ENCODE peak calls at places on chromosome X, in nine cellular contexts. I, L, Y, A, Z, P, Q, M and X are unnamed samples.

GRCh38 chrX:128781506-128781905 is 729.3 kb upstream of the ACTRT1 start:
- DNase-seq in I (peak; percentile 2), L (no peak), Y (no peak), A (no peak), Z (no peak), P (no peak), Q (peak; percentile 60), M (peak; percentile 18), X (no peak)

GRCh38 chrX:21741869-21742701 is 15.8 kb downstream of the SMPX start:
- DNase-seq in I (no peak), L (no peak), Y (no peak), A (no peak), Z (no peak), P (peak; percentile 40), Q (no peak), M (no peak), X (no peak)

GRCh38 chrX:148035371-148035770 is 54.2 kb downstream of the FMR1NB start:
- DNase-seq in I (no peak), L (no peak), Y (no peak), A (no peak), Z (no peak), P (no peak), Q (no peak), M (no peak), X (no peak)

GRCh38 chrX:45697591-45697990 is 496.9 kb upstream of the DIPK2B start:
- DNase-seq in I (peak; percentile 77), L (no peak), Y (no peak), A (no peak), Z (no peak), P (peak; percentile 75), Q (peak; percentile 79), M (no peak), X (peak; percentile 8)

GRCh38 chrX:65673857-65674350 is 6.5 kb downstream of the MSN start:
- DNase-seq in I (no peak), L (no peak), Y (no peak), A (no peak), Z (no peak), P (no peak), Q (no peak), M (no peak), X (no peak)

GRCh38 chrX:94545722-94546121 is 871.7 kb downstream of the FAM133A start:
- DNase-seq in I (no peak), L (no peak), Y (no peak), A (no peak), Z (no peak), P (no peak), Q (no peak), M (no peak), X (no peak)

GRCh38 chrX:46820391-46821100 is 16.3 kb upstream of the RP2 start:
- DNase-seq in I (no peak), L (no peak), Y (no peak), A (no peak), Z (no peak), P (no peak), Q (no peak), M (no peak), X (no peak)

GRCh38 chrX:151711787-151712186 is 4.0 kb upstream of the FATE1 start:
- DNase-seq in I (no peak), L (no peak), Y (no peak), A (no peak), Z (no peak), P (no peak), Q (no peak), M (no peak), X (peak; percentile 57)

GRCh38 chrX:33188881-33189280 is 22.5 kb downstream of the DMD start:
- DNase-seq in I (no peak), L (no peak), Y (no peak), A (no peak), Z (no peak), P (no peak), Q (no peak), M (no peak), X (no peak)

GRCh38 chrX:139725720-139726119 is 17.8 kb upstream of the MCF2 start:
- DNase-seq in I (no peak), L (no peak), Y (no peak), A (no peak), Z (no peak), P (no peak), Q (no peak), M (no peak), X (no peak)

GRCh38 chrX:97705936-97706335 is 822.2 kb downstream of the RPA4 start:
- DNase-seq in I (no peak), L (no peak), Y (no peak), A (no peak), Z (no peak), P (no peak), Q (no peak), M (no peak), X (peak; percentile 36)

GRCh38 chrX:69285401-69285871 is 120.2 kb upstream of the PJA1 start:
- DNase-seq in I (peak; percentile 70), L (no peak), Y (no peak), A (no peak), Z (no peak), P (no peak), Q (peak; percentile 79), M (no peak), X (no peak)

GRCh38 chrX:134752558-134752957 is 94.3 kb upstream of the PLAC1 start:
- DNase-seq in I (no peak), L (no peak), Y (no peak), A (no peak), Z (no peak), P (no peak), Q (no peak), M (no peak), X (no peak)

GRCh38 chrX:41293269-41293668 is 40.7 kb upstream of the DDX3X start:
- DNase-seq in I (no peak), L (no peak), Y (no peak), A (no peak), Z (no peak), P (no peak), Q (no peak), M (no peak), X (no peak)

GRCh38 chrX:48468247-48468671 is 1.8 kb downstream of the SLC38A5 start:
- DNase-seq in I (no peak), L (peak; percentile 6), Y (no peak), A (no peak), Z (no peak), P (no peak), Q (peak; percentile 44), M (no peak), X (no peak)

GRCh38 chrX:48676893-48677270 is 6.7 kb upstream of the WAS start:
- DNase-seq in I (no peak), L (peak; percentile 14), Y (no peak), A (no peak), Z (no peak), P (no peak), Q (no peak), M (no peak), X (no peak)

GRCh38 chrX:72573158-72573511 is 492 bp upstream of the HDAC8 start:
- DNase-seq in I (no peak), L (no peak), Y (no peak), A (no peak), Z (no peak), P (no peak), Q (no peak), M (no peak), X (no peak)

DNA sequence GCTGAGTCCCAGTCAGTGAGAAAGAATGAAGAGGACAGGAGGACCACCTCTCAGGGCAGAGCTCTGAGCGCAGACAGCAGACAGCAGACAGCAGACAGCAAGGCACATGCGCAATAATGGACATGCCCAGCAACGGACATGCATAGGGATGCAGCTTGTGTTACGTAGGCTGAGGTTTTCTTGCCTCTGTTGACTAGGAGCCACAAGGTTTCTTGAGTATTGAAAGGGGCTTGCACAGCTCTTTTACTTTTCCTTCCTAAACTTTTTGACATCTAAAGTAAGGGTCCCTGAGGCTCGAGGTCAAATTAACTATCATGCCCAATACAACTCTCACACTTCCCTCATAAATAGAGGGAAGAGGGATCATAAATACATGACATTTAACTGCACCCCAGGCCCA is at the start of gene PAGE3:
- DNase-seq in I (no peak), L (no peak), Y (no peak), A (no peak), Z (no peak), P (no peak), Q (no peak), M (no peak), X (no peak)
- H3K4me3 ChIP-seq in I (no peak within 1 kb of the TSS), L (no peak within 1 kb of the TSS), Y (no peak within 1 kb of the TSS), A (no peak within 1 kb of the TSS), Z (no peak within 1 kb of the TSS), P (no peak within 1 kb of the TSS), Q (no peak within 1 kb of the TSS), M (no peak within 1 kb of the TSS), X (no peak within 1 kb of the TSS)

DNA sequence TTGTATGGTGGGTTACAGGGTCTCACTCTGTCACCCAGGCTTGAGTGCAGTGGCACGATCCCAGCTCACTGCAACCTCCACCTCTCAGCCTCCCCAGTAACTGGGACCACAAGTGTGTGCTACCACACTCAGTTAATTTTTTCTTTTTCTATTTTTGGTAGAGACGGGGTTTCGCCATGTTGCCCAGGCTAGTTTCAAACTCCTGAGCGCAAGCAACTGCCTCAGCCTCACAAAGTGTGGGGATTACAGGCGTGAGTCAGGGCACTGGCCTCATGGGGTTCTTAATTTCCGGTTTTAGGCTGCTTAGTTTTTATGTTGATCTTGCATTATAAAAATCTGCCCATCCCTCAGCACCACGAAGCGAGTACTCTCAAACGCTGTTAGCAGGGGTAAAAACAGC is 6.7 kb downstream of the BCAP31 start:
- DNase-seq in I (no peak), L (no peak), Y (no peak), A (no peak), Z (no peak), P (no peak), Q (no peak), M (no peak), X (no peak)
- H3K36me3 ChIP-seq in I (peaks cover 12% of the 10 kb centered on the region), L (peaks cover 32% of the 10 kb centered on the region), Y (peaks cover 9% of the 10 kb centered on the region), A (peaks cover 30% of the 10 kb centered on the region), Z (peaks cover 28% of the 10 kb centered on the region), P (peaks cover 18% of the 10 kb centered on the region), Q (peaks cover 44% of the 10 kb centered on the region), M (peaks cover 52% of the 10 kb centered on the region), X (peaks cover 27% of the 10 kb centered on the region)

GRCh38 chrX:11670316-11670715 is 4.6 kb upstream of the ARHGAP6 start:
- DNase-seq in I (no peak), L (no peak), Y (no peak), A (no peak), Z (no peak), P (no peak), Q (no peak), M (no peak), X (no peak)
- H3K27me3 ChIP-seq in I (no peaks in the 10 kb centered on the region), L (no peaks in the 10 kb centered on the region), Y (peaks cover 13% of the 10 kb centered on the region), A (no peaks in the 10 kb centered on the region), Z (no peaks in the 10 kb centered on the region), P (peaks cover 16% of the 10 kb centered on the region), Q (peaks cover 28% of the 10 kb centered on the region), M (peaks cover 30% of the 10 kb centered on the region), X (peaks cover 34% of the 10 kb centered on the region)

DNA sequence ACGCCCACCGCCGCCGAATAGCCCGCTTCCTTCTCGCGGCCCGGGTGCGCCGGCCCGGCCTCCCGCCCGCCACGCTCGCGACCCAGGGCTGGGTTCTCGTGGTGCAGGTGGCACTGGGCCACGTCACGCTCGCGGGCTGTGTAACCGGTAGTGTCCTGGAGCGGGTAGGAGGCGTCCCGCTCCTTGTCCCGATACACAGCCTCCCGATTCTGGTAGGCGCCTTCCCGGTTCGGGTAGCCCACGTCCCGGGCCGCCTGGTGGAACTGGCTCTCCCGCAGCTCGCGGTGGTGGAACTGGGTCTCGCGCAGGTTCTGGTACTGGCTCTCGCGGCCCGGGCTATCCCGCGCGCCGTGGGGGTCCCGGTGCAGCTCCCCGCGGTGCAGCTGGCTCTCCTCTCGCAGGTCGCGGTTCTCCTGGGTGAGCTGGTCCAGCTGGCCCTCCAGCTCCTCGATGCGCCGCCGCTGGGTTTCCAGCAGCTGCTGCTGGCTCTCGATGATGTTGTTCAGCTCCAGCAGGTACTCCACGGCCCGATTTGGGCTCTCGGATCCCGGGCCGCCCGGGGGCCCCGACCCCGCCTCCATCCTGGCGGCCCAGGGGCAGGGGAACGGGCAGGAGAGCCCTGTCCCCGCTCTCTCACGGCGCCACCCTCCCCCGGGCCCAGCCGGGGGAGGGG is 39.3 kb upstream of the IQSEC2 start:
- DNase-seq in I (no peak), L (peak; percentile 8), Y (peak; percentile 30), A (no peak), Z (no peak), P (no peak), Q (no peak), M (no peak), X (no peak)
- H3K4me3 ChIP-seq in I (peak overlapping the region; percentile 68), L (peak overlapping the region; percentile 39), Y (peak overlapping the region; percentile 43), A (peak overlapping the region; percentile 61), Z (peak overlapping the region; percentile 53), P (peak overlapping the region; percentile 54), Q (peak overlapping the region; percentile 72), M (peak overlapping the region; percentile 68), X (peak overlapping the region; percentile 34)